ENCODE peak calls at places on chromosome 3, in seven cellular contexts. W is GM20000, T is activated gamma-delta T cell treated with Interleukin-2 at 50 U/mL for 16 hours, Z is cerebellar nuclear complex, I is hepatocyte, G is NCI-H510A, A is PC-3. M is an unnamed sample.

GRCh38 chr3:85572426-85572825 is 613.6 kb downstream of the CADM2 start:
- DNase-seq in W (no peak), T (no peak), Z (no peak), I (no peak), G (no peak), A (no peak), M (peak)

GRCh38 chr3:189188466-189188865 is 16.7 kb downstream of the TPRG1 start:
- DNase-seq in W (no peak), T (no peak), Z (no peak), I (peak), G (no peak), A (peak), M (peak)

GRCh38 chr3:44509393-44509921 is 32.0 kb upstream of the ZNF445 start:
- DNase-seq in W (peak), T (no peak), Z (no peak), I (peak), G (no peak), A (no peak), M (no peak)

GRCh38 chr3:186643493-186643892 is 3.3 kb downstream of the FETUB start:
- DNase-seq in W (peak), T (no peak), Z (no peak), I (no peak), G (no peak), A (peak), M (no peak)

GRCh38 chr3:33385423-33385822 is 54.8 kb downstream of the UBP1 start:
- DNase-seq in W (no peak), T (peak), Z (no peak), I (no peak), G (no peak), A (no peak), M (no peak)

GRCh38 chr3:37543692-37544091 is 318.0 kb upstream of the CTDSPL start:
- DNase-seq in W (no peak), T (no peak), Z (peak), I (no peak), G (no peak), A (no peak), M (no peak)

GRCh38 chr3:45440562-45440961 is 52.2 kb downstream of the LARS2 start:
- DNase-seq in W (no peak), T (no peak), Z (no peak), I (no peak), G (no peak), A (no peak), M (no peak)

GRCh38 chr3:148042663-148043445 is 633.7 kb downstream of the ZIC1 start:
- DNase-seq in W (no peak), T (no peak), Z (no peak), I (no peak), G (no peak), A (peak), M (no peak)

GRCh38 chr3:183822631-183823030 is 2.7 kb downstream of the MAP6D1 start:
- DNase-seq in W (no peak), T (no peak), Z (no peak), I (no peak), G (no peak), A (no peak), M (no peak)

GRCh38 chr3:86934851-86935250 is 56.1 kb downstream of the VGLL3 start:
- DNase-seq in W (no peak), T (no peak), Z (no peak), I (no peak), G (no peak), A (no peak), M (no peak)

GRCh38 chr3:124685481-124685880 is 44.8 kb upstream of the UMPS start:
- DNase-seq in W (peak), T (no peak), Z (no peak), I (no peak), G (no peak), A (peak), M (no peak)

GRCh38 chr3:123297627-123297899 is 95.8 kb downstream of the SEC22A start:
- DNase-seq in W (no peak), T (no peak), Z (no peak), I (no peak), G (no peak), A (peak), M (no peak)

GRCh38 chr3:25582242-25582641 is 82.5 kb downstream of the TOP2B start:
- DNase-seq in W (no peak), T (no peak), Z (no peak), I (peak), G (no peak), A (peak), M (no peak)

GRCh38 chr3:69743975-69744374 is 4.7 kb downstream of the MITF start:
- DNase-seq in W (no peak), T (no peak), Z (no peak), I (no peak), G (no peak), A (no peak), M (no peak)

GRCh38 chr3:189392969-189393368 is 221.2 kb downstream of the TPRG1 start:
- DNase-seq in W (no peak), T (no peak), Z (no peak), I (peak), G (no peak), A (peak), M (peak)

GRCh38 chr3:137582484-137582883 is 181.6 kb upstream of the SOX14 start:
- DNase-seq in W (no peak), T (no peak), Z (no peak), I (no peak), G (no peak), A (no peak), M (no peak)